ENCODE peak calls at places on chromosomes 7 and 10, in seven cellular contexts. Y is activated CD4-positive, alpha-beta T cell treated with anti-CD3 and anti-CD28 coated beads, Interleukin-2, amount 10 ng/mL, durations not matched to agents 7 days and 5 days; T is H54; X is NCI-H187; K is EH; U is AG10803; E is GM23338. N is an unnamed sample.

GRCh38 chr7:18667466-18667865 is 171.9 kb downstream of the HDAC9 start:
- DNase-seq in Y (no peak), T (peak; percentile 11), X (no peak), K (peak; percentile 84), U (peak; percentile 70), E (peak; percentile 38), N (no peak)

GRCh38 chr7:157143788-157144187 is 5.1 kb downstream of the UBE3C start:
- DNase-seq in Y (no peak), T (no peak), X (no peak), K (no peak), U (no peak), E (no peak), N (no peak)

GRCh38 chr10:102627446-102628293 is 16.6 kb upstream of the TRIM8 start:
- DNase-seq in Y (no peak), T (no peak), X (no peak), K (peak; percentile 80), U (peak; percentile 74), E (peak; percentile 89), N (no peak)

GRCh38 chr10:25852364-25852941 is 81.6 kb upstream of the MYO3A start:
- DNase-seq in Y (no peak), T (no peak), X (no peak), K (no peak), U (no peak), E (peak; percentile 8), N (no peak)

GRCh38 chr10:48391994-48392393 is 85.5 kb downstream of the MAPK8 start:
- DNase-seq in Y (no peak), T (no peak), X (no peak), K (no peak), U (no peak), E (no peak), N (no peak)

GRCh38 chr7:47498229-47499056 is 83.5 kb downstream of the TNS3 start:
- DNase-seq in Y (no peak), T (no peak), X (no peak), K (no peak), U (no peak), E (no peak), N (no peak)

GRCh38 chr10:6402960-6403359 is 177.1 kb downstream of the PRKCQ start:
- DNase-seq in Y (no peak), T (no peak), X (no peak), K (no peak), U (no peak), E (no peak), N (no peak)

GRCh38 chr7:156986378-156986777 is 24.1 kb downstream of the MNX1 start:
- DNase-seq in Y (no peak), T (no peak), X (no peak), K (no peak), U (no peak), E (no peak), N (no peak)

GRCh38 chr7:29853072-29853471 is 46.8 kb downstream of the WIPF3 start:
- DNase-seq in Y (no peak), T (no peak), X (no peak), K (no peak), U (no peak), E (no peak), N (no peak)

GRCh38 chr10:88791924-88792323 is 10.6 kb upstream of the LIPM start:
- DNase-seq in Y (no peak), T (peak; percentile 33), X (no peak), K (peak; percentile 44), U (peak; percentile 13), E (peak; percentile 85), N (no peak)

GRCh38 chr10:32159264-32159663 is 103.0 kb upstream of the KIF5B start:
- DNase-seq in Y (no peak), T (no peak), X (no peak), K (no peak), U (no peak), E (no peak), N (no peak)

GRCh38 chr10:103776878-103777591 is 78.3 kb downstream of the SH3PXD2A start:
- DNase-seq in Y (no peak), T (no peak), X (no peak), K (no peak), U (peak; percentile 43), E (no peak), N (no peak)

GRCh38 chr10:27052646-27053045 is 47.6 kb downstream of the ANKRD26 start:
- DNase-seq in Y (no peak), T (no peak), X (no peak), K (no peak), U (no peak), E (no peak), N (no peak)

GRCh38 chr7:106626376-106627293 is 34.3 kb downstream of the CCDC71L start:
- DNase-seq in Y (no peak), T (no peak), X (no peak), K (no peak), U (no peak), E (peak; percentile 43), N (no peak)

GRCh38 chr10:80137031-80137712 is 4.6 kb downstream of the PLAC9 start:
- DNase-seq in Y (no peak), T (no peak), X (no peak), K (peak; percentile 63), U (peak; percentile 92), E (no peak), N (no peak)

GRCh38 chr7:151132461-151133205 is 34.9 kb downstream of the GBX1 start:
- DNase-seq in Y (no peak), T (no peak), X (no peak), K (no peak), U (no peak), E (no peak), N (no peak)

GRCh38 chr10:122526892-122527291 is 33.7 kb upstream of the DMBT1 start:
- DNase-seq in Y (no peak), T (no peak), X (no peak), K (no peak), U (no peak), E (no peak), N (no peak)

GRCh38 chr10:3330687-3331086 is 158.1 kb upstream of the PITRM1 start:
- DNase-seq in Y (no peak), T (peak; percentile 39), X (no peak), K (peak; percentile 66), U (peak; percentile 20), E (no peak), N (no peak)

GRCh38 chr10:71213761-71214440 is 1.5 kb downstream of the UNC5B start:
- DNase-seq in Y (no peak), T (peak; percentile 68), X (no peak), K (peak; percentile 97), U (peak; percentile 94), E (peak; percentile 79), N (no peak)